ENCODE peak calls at places on chromosomes 16 and 17, in eight cellular contexts. J is breast epithelium; P is heart left ventricle; D is IMR-90; S is RWPE1; G is CD8-positive, alpha-beta memory T cell; I is ascending aorta; Y is adrenal gland. C is an unnamed sample.

GRCh38 chr17:73401911-73402310 is 90.1 kb upstream of the CDC42EP4 start:
- DNase-seq in P (peak), S (no peak), D (peak), Y (peak), J (no peak), G (no peak), I (no peak), C (peak)

GRCh38 chr16:88331989-88332920 is 50.5 kb upstream of the ZNF469 start:
- DNase-seq in G (no peak), D (peak), J (peak), Y (peak), S (peak), P (no peak), I (peak), C (no peak)

GRCh38 chr17:19433240-19433639 is 22.2 kb downstream of the RNF112 start:
- DNase-seq in D (no peak), P (no peak), J (no peak), I (peak), S (no peak), Y (no peak), G (no peak), C (no peak)

GRCh38 chr16:56262148-56262878 is 71.0 kb downstream of the GNAO1 start:
- DNase-seq in I (no peak), D (no peak), Y (no peak), S (peak), P (no peak), G (peak), J (no peak), C (peak)

GRCh38 chr17:14487068-14487467 is 186.2 kb downstream of the HS3ST3B1 start:
- DNase-seq in D (no peak), Y (no peak), S (no peak), I (no peak), P (no peak), G (no peak), J (no peak), C (no peak)

GRCh38 chr17:36938566-36939058 is 1.3 kb downstream of the LHX1 start:
- DNase-seq in P (no peak), J (no peak), G (no peak), D (no peak), S (no peak), Y (no peak), I (peak), C (no peak)

GRCh38 chr17:48843172-48843900 is 12.5 kb downstream of the CALCOCO2 start:
- DNase-seq in S (no peak), I (no peak), G (no peak), P (no peak), D (peak), J (no peak), Y (no peak), C (no peak)

GRCh38 chr16:4320030-4320429 is 4.2 kb downstream of the GLIS2 start:
- DNase-seq in P (no peak), G (no peak), J (no peak), D (no peak), S (no peak), Y (peak), I (peak), C (no peak)

GRCh38 chr16:88764913-88765349 is 20.1 kb downstream of the PIEZO1 start:
- DNase-seq in P (no peak), G (no peak), J (peak), D (peak), Y (no peak), I (no peak), S (peak), C (no peak)

GRCh38 chr16:19774024-19774423 is 56.0 kb downstream of the IQCK start:
- DNase-seq in S (no peak), P (no peak), I (no peak), Y (no peak), D (no peak), J (no peak), G (no peak), C (no peak)

GRCh38 chr16:3589441-3589921 is 12.3 kb upstream of the NLRC3 start:
- DNase-seq in P (no peak), G (no peak), Y (peak), J (no peak), I (no peak), D (no peak), S (no peak), C (no peak)

GRCh38 chr17:59199398-59199797 is 10.4 kb upstream of the SMG8 start:
- DNase-seq in J (no peak), G (no peak), P (no peak), S (no peak), Y (no peak), D (no peak), I (no peak), C (no peak)

GRCh38 chr16:27425961-27426360 is 24.0 kb downstream of the IL21R start:
- DNase-seq in Y (no peak), P (no peak), I (peak), D (no peak), J (no peak), G (no peak), S (no peak), C (no peak)

GRCh38 chr16:56866955-56867830 is 2.2 kb downstream of the SLC12A3 start:
- DNase-seq in S (peak), I (peak), Y (peak), J (no peak), D (peak), P (no peak), G (peak), C (peak)

GRCh38 chr16:4837733-4838501 is 9.2 kb downstream of the GLYR1 start:
- DNase-seq in Y (no peak), D (no peak), J (no peak), S (no peak), P (no peak), I (no peak), G (no peak), C (no peak)

GRCh38 chr16:68707341-68708152 is 29.5 kb upstream of the CDH1 start:
- DNase-seq in J (peak), S (peak), P (no peak), D (no peak), Y (peak), I (no peak), G (no peak), C (no peak)

GRCh38 chr17:78019367-78019975 is 61.0 kb downstream of the TNRC6C start:
- DNase-seq in J (no peak), Y (no peak), I (no peak), P (no peak), D (peak), S (no peak), G (no peak), C (no peak)

GRCh38 chr17:29251184-29251583 is 4.5 kb downstream of the CRYBA1 start:
- DNase-seq in J (no peak), G (no peak), S (no peak), Y (no peak), P (no peak), I (no peak), D (no peak), C (no peak)

GRCh38 chr16:73196670-73197069 is 148.7 kb upstream of the ZFHX3 start:
- DNase-seq in Y (peak), J (peak), S (peak), I (peak), G (no peak), P (peak), D (peak), C (no peak)

GRCh38 chr17:10730956-10731879 is 1.4 kb upstream of the TMEM220 start:
- DNase-seq in S (no peak), D (no peak), Y (no peak), I (no peak), J (no peak), G (no peak), P (no peak), C (no peak)

GRCh38 chr16:88558457-88559442 is 11.5 kb upstream of the ZC3H18 start:
- DNase-seq in D (peak), I (no peak), J (no peak), Y (peak), P (peak), G (no peak), S (peak), C (no peak)

GRCh38 chr16:1458336-1458976 is 14.1 kb upstream of the CCDC154 start:
- DNase-seq in S (no peak), P (no peak), G (no peak), Y (no peak), I (no peak), J (no peak), D (peak), C (no peak)

GRCh38 chr17:50920891-50921595 is 54.9 kb upstream of the TOB1 start:
- DNase-seq in S (no peak), G (no peak), J (no peak), I (no peak), P (no peak), D (no peak), Y (no peak), C (no peak)

GRCh38 chr17:58530655-58531054 is 16.2 kb upstream of the MTMR4 start:
- DNase-seq in I (no peak), S (no peak), P (no peak), J (no peak), G (no peak), D (no peak), Y (no peak), C (no peak)

GRCh38 chr17:82655038-82655479 is 6.8 kb upstream of the WDR45B start:
- DNase-seq in D (no peak), I (no peak), J (peak), G (no peak), S (no peak), Y (peak), P (no peak), C (no peak)

GRCh38 chr17:19718613-19719364 is 2.4 kb upstream of the SLC47A2 start:
- DNase-seq in I (no peak), S (no peak), G (no peak), Y (peak), D (no peak), J (no peak), P (no peak), C (no peak)

GRCh38 chr16:61792194-61792904 is 243.9 kb downstream of the CDH8 start:
- DNase-seq in S (peak), P (no peak), I (no peak), G (no peak), D (no peak), J (no peak), Y (no peak), C (no peak)

GRCh38 chr17:62807812-62808575 is at the start of gene MARCHF10:
- DNase-seq in D (no peak), P (no peak), S (peak), G (no peak), J (no peak), Y (no peak), I (no peak), C (peak)

GRCh38 chr17:38868095-38868967 is 1.5 kb upstream of the LASP1 start:
- DNase-seq in I (peak), G (no peak), P (peak), J (no peak), D (peak), S (no peak), Y (peak), C (peak)

DNA sequence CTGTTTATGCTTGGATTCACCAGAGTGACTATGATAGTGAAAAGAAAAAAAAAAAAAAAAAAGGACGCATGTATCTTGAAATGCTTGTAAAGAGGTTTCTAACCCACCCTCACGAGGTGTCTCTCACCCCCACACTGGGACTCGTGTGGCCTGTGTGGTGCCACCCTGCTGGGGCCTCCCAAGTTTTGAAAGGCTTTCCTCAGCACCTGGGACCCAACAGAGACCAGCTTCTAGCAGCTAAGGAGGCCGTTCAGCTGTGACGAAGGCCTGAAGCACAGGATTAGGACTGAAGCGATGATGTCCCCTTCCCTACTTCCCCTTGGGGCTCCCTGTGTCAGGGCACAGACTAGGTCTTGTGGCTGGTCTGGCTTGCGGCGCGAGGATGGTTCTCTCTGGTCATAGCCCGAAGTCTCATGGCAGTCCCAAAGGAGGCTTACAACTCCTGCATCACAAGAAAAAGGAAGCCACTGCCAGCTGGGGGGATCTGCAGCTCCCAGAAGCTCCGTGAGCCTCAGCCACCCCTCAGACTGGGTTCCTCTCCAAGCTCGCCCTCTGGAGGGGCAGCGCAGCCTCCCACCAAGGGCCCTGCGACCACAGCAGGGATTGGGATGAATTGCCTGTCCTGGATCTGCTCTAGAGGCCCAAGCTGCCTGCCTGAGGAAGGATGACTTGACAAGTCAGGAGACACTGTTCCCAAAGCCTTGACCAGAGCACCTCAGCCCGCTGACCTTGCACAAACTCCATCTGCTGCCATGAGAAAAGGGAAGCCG is 27.2 kb downstream of the STH start:
- DNase-seq in G (no peak), S (no peak), D (no peak), P (no peak), J (no peak), I (no peak), Y (peak), C (no peak)
- H3K27ac ChIP-seq in G (no peak), S (peak), D (no peak), P (no peak), J (no peak), I (no peak), Y (peak), C (no peak)

DNA sequence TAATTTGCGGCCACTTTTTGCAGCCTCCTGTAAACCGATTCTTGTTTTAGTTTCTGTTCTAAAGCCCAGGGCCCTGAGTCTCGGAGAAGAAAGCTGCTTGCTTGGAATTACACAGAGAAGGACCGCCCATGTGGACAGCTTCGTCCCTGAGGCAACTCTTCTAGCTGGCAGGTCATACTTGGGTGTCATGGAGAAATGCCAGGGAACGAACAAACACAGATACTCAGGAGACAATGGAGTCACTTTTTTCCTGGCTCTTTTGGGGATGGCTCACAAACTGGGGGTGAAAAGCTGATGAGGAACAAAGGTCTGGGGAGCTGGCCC is 40.8 kb upstream of the GCSH start:
- DNase-seq in P (no peak), S (no peak), I (no peak), J (peak), D (peak), Y (peak), G (no peak), C (no peak)
- H3K27ac ChIP-seq in P (no peak), S (no peak), I (no peak), J (no peak), D (no peak), Y (no peak), G (no peak), C (no peak)

GRCh38 chr17:74601944-74602572 is 10.0 kb upstream of the CD300LD start:
- DNase-seq in G (peak), J (no peak), D (peak), Y (peak), S (peak), P (no peak), I (no peak), C (no peak)
- H3K27ac ChIP-seq in G (no peak), J (no peak), D (no peak), Y (no peak), S (peak), P (no peak), I (no peak), C (no peak)

DNA sequence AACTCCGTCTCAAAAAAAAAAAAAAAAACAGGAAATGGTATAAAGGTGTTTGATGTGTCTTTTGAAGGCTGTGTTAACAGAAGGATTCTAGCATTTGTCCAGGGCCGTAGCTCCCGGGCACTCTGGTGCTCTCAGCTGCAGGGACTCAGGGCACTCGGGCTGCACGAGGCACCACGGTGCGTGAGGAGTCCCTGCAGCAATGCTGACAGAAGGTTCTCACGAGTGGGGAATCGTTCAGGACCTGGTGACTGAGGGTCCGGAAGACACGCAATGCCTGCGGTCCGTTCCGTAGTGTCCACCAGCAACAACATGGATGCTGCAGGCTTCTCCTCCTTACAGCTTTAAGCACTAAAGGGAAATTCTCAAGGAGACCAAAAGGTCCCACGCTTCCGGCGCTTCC is 12.6 kb upstream of the FAAP100 start:
- DNase-seq in P (no peak), J (no peak), D (no peak), Y (no peak), G (no peak), I (no peak), S (no peak), C (no peak)
- H3K27ac ChIP-seq in P (no peak), J (no peak), D (no peak), Y (no peak), G (no peak), I (peak), S (peak), C (no peak)

GRCh38 chr16:11117576-11118211 is 138.3 kb downstream of the SOCS1 start:
- DNase-seq in G (no peak), D (no peak), P (no peak), J (no peak), S (no peak), Y (no peak), I (no peak), C (no peak)
- H3K27ac ChIP-seq in G (no peak), D (no peak), P (no peak), J (no peak), S (no peak), Y (no peak), I (peak), C (no peak)

DNA sequence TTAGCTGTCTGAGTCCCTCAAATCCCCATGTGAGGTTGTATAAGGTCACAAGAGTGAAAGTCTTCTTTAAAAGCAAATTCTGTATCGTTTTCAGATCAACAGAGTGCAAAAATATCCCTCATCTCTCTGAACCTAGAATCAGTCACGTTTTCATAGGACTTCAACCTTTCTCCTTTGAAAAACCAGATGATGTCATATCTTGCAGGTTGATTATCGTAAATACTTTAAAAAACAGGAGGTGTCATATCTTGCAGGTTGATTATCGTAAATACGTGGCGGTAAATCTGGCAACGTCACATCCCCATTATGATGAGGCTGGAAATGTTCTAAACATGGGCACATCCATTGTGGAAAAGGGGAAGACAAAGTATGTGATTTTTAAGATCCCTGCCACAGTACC is 25.9 kb downstream of the BCO1 start:
- DNase-seq in Y (no peak), P (no peak), S (no peak), D (no peak), G (no peak), J (no peak), I (no peak), C (no peak)
- H3K27ac ChIP-seq in Y (peak), P (no peak), S (no peak), D (no peak), G (no peak), J (no peak), I (no peak), C (no peak)

DNA sequence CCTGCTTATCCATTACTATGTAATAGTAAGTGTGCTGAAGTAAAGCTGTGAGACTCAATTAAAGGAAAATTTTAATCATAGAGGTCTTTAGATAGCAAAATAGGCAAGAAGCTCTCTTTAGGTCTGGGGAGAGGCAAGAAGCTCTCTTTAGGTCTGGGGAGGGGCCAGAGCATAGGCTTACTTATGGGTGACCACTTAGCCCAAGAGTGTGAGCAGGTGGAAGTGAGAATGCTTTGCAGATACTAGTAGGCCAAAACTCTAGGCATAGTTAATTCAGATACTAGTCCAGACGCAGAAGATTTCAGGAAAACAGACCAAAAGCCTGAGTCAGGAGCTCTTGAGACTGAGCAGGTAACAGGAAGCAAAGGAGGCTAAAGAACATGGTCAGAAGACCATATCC is 49.6 kb downstream of the GLG1 start:
- DNase-seq in G (no peak), Y (no peak), J (no peak), D (no peak), I (no peak), S (no peak), P (no peak), C (no peak)
- H3K27ac ChIP-seq in G (no peak), Y (no peak), J (no peak), D (no peak), I (no peak), S (no peak), P (no peak), C (no peak)

C was measured in CD4-positive, CD25-positive, alpha-beta regulatory T cell.